ENCODE peak calls at places on chromosomes 11 and 22, in seven cellular contexts. F is left ventricle myocardium inferior, K is glutamatergic neuron, J is neural crest cell, A is GM13977, O is mucosa of descending colon, B is omental fat pad. I is an unnamed sample.

GRCh38 chr22:36925388-36926290 is 12.2 kb downstream of the CSF2RB start:
- DNase-seq in B (no peak), O (no peak), K (no peak), A (no peak), J (no peak), F (no peak), I (no peak)

GRCh38 chr11:72773291-72773690 is 20.6 kb downstream of the STARD10 start:
- DNase-seq in B (no peak), O (no peak), A (no peak), K (no peak), J (no peak), F (peak), I (no peak)

GRCh38 chr11:60859616-60860250 is 4.0 kb upstream of the PTGDR2 start:
- DNase-seq in J (no peak), B (no peak), A (no peak), O (no peak), F (no peak), K (no peak), I (no peak)

GRCh38 chr11:92932023-92932422 is 37.4 kb upstream of the MTNR1B start:
- DNase-seq in O (no peak), A (no peak), B (no peak), F (no peak), K (no peak), J (no peak), I (no peak)

GRCh38 chr22:19868773-19869471 is 14.2 kb upstream of the GNB1L start:
- DNase-seq in K (peak), B (peak), O (peak), F (peak), J (no peak), A (no peak), I (no peak)

GRCh38 chr11:106218096-106218495 is 140.6 kb downstream of the AASDHPPT start:
- DNase-seq in F (no peak), B (no peak), A (no peak), O (no peak), J (no peak), K (peak), I (no peak)

GRCh38 chr11:32259641-32260081 is 168.8 kb downstream of the RCN1 start:
- DNase-seq in O (peak), J (no peak), B (no peak), F (no peak), A (peak), K (no peak), I (peak)

GRCh38 chr22:48489551-48490512 is 1337.8 kb downstream of the BRD1 start:
- DNase-seq in A (no peak), O (no peak), B (no peak), J (peak), F (no peak), K (peak), I (no peak)

GRCh38 chr11:72072348-72072747 is 8.0 kb downstream of the NUMA1 start:
- DNase-seq in B (no peak), J (no peak), A (no peak), K (no peak), O (no peak), F (no peak), I (no peak)

GRCh38 chr11:43311791-43312607 is at the start of gene API5:
- DNase-seq in K (peak), J (peak), B (peak), F (peak), O (peak), A (peak), I (peak)

GRCh38 chr11:79200398-79201070 is 240.3 kb downstream of the TENM4 start:
- DNase-seq in F (no peak), A (no peak), K (no peak), O (no peak), B (no peak), J (no peak), I (no peak)

GRCh38 chr11:79196950-79197349 is 243.9 kb downstream of the TENM4 start:
- DNase-seq in A (no peak), B (no peak), J (no peak), O (no peak), K (no peak), F (no peak), I (no peak)

GRCh38 chr11:79198203-79198897 is 242.5 kb downstream of the TENM4 start:
- DNase-seq in F (no peak), J (no peak), A (no peak), B (no peak), O (no peak), K (no peak), I (no peak)

GRCh38 chr11:79199729-79200354 is 241.0 kb downstream of the TENM4 start:
- DNase-seq in A (no peak), J (no peak), B (no peak), F (no peak), K (no peak), O (no peak), I (no peak)

GRCh38 chr11:79198898-79199250 is 242.0 kb downstream of the TENM4 start:
- DNase-seq in F (no peak), O (no peak), A (no peak), K (no peak), J (no peak), B (no peak), I (no peak)
- TF ChIP-seq CTCF in F (no peak), O (no peak), A (no peak), K (no peak), J (no peak), B (no peak), I (no peak)

DNA sequence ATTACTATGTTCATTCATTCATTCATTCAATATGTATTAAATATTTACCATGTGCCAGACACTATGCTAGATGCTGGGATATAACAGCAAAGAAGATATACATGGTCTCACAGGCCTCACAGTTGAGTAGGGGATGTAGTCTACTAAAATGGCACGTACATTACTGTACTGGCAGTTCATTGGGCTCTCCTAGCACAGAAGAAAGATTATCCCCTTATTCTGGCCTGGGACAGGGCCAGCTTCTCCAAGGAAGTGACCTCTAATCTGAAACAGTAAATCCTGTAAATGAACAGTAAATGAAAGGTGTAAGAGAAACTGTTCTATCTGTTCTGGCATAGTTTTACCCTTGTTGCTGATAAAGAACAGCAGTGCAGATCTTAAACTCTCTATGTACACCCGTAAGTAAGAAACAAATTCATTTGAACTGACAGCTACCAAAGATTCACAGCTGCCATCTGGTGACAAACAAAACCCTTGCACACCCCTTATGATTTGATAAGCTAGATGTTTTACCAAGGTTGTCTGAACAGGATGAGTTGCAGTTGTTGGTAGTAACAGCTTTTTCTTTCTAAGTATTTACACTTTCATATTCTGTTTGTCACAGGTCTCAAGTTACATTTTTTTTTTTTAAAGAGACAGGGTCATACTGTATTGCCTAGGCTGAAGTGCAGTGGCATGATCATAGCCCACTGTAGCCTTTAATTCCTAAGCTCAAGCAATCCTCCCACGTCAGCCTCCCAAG is 263.1 kb downstream of the TMEM135 start:
- DNase-seq in A (no peak), O (no peak), F (no peak), J (no peak), B (no peak), K (no peak), I (no peak)
- TF ChIP-seq CTCF in A (no peak), O (no peak), F (no peak), J (no peak), B (no peak), K (no peak), I (no peak)

DNA sequence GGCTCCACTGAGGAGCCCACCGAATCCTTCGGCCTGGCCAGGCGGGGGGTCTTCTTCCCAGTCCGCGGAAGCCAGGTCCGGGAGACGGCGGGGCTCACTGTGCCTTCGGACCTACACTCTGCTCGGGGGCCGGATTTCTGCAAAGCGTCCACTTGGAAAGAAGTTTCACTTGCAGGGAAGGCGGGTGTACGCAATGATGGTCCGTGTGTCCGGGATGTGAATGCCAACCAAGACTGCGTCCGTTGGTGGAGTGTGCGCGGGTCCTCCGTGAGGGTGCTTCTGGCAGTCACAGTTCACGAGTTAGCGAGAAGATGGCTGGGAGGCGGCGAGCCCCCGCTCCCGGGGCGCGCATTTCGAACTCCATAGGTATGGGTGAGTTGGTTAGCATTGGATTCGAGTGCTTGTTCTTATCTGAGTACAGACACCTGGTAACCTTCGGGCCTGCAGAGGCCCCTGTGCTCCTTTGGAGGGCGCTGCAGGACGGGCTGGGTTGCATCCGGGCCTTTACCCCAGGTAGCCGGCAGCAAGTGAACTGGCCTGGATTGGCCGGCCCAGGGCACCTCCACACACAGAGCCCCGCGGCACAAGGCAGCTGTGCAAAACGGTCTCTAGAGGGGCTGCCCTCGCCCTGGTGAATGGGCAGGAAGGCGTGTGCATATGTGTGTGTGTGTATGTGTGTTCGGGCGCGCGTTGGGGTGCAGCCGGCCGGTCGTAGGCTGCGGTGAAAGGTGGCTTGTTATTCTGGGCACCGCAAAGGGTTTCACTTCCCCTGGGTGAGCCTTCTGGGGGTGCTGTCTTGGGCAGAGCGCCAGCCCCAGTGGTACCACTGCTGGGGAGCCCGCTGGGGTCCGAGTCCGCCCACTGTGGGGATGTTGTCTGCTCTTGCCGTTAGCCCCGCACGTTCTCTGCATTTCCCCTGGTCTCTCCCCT is 13.3 kb upstream of the CYP2R1 start:
- DNase-seq in K (peak), J (no peak), O (peak), F (peak), B (no peak), A (peak), I (no peak)
- TF ChIP-seq CTCF in K (peak), J (peak), O (peak), F (peak), B (no peak), A (peak), I (no peak)

DNA sequence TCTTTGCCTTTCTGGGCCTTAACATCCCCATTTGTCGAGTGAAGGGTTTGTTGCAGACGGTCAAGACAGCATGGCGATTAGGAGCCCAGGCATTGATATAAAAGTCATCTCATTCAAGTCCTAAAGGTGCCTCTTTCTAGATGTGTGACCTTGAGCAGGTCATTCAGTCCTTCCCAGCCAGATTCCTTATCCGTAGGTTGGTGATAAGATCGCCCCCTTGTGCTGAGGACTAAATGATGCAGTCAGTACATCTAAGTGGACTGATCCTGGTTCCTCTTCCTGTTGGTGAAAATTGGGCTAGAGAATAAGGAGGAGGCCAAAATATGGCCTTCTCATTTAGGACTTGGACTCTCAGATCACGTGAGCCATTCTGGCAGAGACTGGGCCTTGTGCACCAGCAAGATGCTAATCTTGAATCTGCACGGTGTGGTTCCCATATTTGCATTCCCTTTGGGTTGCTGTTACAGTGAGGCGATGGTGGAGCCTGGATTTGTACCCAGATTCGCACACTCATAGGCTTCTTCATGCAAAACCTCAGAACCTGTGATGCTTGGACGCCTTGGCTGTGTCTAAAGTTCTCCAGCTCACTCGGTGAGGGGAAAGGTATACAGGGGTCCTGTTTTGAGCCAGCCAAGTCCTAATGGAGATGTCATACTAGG is 156.8 kb downstream of the MYO18B start:
- DNase-seq in O (peak), A (peak), B (no peak), K (no peak), F (no peak), J (peak), I (no peak)
- TF ChIP-seq CTCF in O (no peak), A (peak), B (no peak), K (peak), F (peak), J (peak), I (no peak)

GRCh38 chr11:114762437-114762836 is 84.1 kb downstream of the NXPE2 start:
- DNase-seq in O (peak), K (peak), A (peak), J (peak), B (no peak), F (peak), I (peak)
- TF ChIP-seq CTCF in O (peak), K (peak), A (peak), J (peak), B (no peak), F (peak), I (peak)

DNA sequence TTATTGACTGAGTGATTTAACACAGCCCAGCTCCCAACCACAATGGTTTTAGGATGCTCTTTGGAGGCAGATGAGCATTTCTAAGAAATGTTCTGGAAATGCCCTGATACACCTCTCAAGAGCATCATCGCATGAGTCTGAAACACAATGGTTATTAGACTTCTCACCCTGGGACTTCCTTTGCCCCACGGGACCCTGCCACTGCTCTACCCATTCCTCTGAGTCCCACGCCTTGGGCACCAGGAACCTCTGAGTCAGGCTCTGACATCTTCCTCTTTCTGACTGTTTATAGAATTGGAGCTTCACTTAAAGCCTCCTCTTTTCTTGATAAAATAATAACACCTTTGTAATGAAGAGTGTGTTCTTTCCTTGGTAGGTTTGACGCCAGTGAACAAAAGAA is 85.6 kb upstream of the PARVA start:
- DNase-seq in A (peak), B (no peak), K (no peak), J (no peak), F (no peak), O (no peak), I (no peak)
- TF ChIP-seq CTCF in A (no peak), B (no peak), K (no peak), J (no peak), F (no peak), O (no peak), I (no peak)

GRCh38 chr11:124071622-124071948 is 30.5 kb upstream of the OR10G7 start:
- DNase-seq in A (no peak), J (no peak), O (no peak), B (no peak), F (no peak), K (no peak), I (no peak)
- TF ChIP-seq CTCF in A (no peak), J (no peak), O (no peak), B (no peak), F (peak), K (no peak), I (peak)

GRCh38 chr22:22591348-22592299 is 32.6 kb upstream of the PRAME start:
- DNase-seq in J (no peak), B (no peak), O (no peak), A (no peak), F (no peak), K (no peak), I (no peak)
- TF ChIP-seq CTCF in J (peak), B (no peak), O (no peak), A (no peak), F (no peak), K (peak), I (no peak)

GRCh38 chr11:114156766-114157165 is 97.3 kb downstream of the ZBTB16 start:
- DNase-seq in F (no peak), B (no peak), A (no peak), O (no peak), K (no peak), J (no peak), I (no peak)

GRCh38 chr11:114159320-114159719 is 99.8 kb downstream of the ZBTB16 start:
- DNase-seq in B (no peak), J (no peak), K (no peak), F (no peak), A (no peak), O (no peak), I (no peak)

GRCh38 chr11:114158886-114159285 is 99.4 kb downstream of the ZBTB16 start:
- DNase-seq in B (no peak), J (no peak), O (no peak), A (no peak), K (no peak), F (no peak), I (no peak)

GRCh38 chr11:114156131-114156581 is 96.6 kb downstream of the ZBTB16 start:
- DNase-seq in A (no peak), K (no peak), B (no peak), J (no peak), F (no peak), O (no peak), I (no peak)

GRCh38 chr11:114157476-114158050 is 98.1 kb downstream of the ZBTB16 start:
- DNase-seq in J (no peak), K (no peak), O (no peak), A (no peak), B (no peak), F (no peak), I (no peak)
- TF ChIP-seq CTCF in J (no peak), K (no peak), O (no peak), A (no peak), B (no peak), F (no peak), I (no peak)

I was measured in mesothelial cell of epicardium.